ENCODE peak calls at places on chromosomes 5 and 9, in six cellular contexts. M is A549, Z is GM12878, L is upper lobe of left lung, O is K562, Q is HepG2. A is an unnamed sample.
A peak's percentile ranks its signal among the peaks of the same experiment; 100 is the strongest.

GRCh38 chr9:107214915-107215314 is 68.2 kb upstream of the RAD23B start:
- ATAC-seq in Z (no peak), Q (no peak), M (no peak), L (no peak), O (no peak), A (no peak)

GRCh38 chr9:88533951-88534455 is 975 bp upstream of the NXNL2 start:
- ATAC-seq in O (peak; percentile 44), Z (no peak), L (peak; percentile 12), Q (peak; percentile 29), M (peak; percentile 80), A (peak; percentile 28)

GRCh38 chr5:35821513-35821912 is 35.2 kb upstream of the IL7R start:
- ATAC-seq in Z (no peak), L (no peak), Q (no peak), M (no peak), O (no peak), A (no peak)

GRCh38 chr5:177412603-177413233 is 3.4 kb upstream of the F12 start:
- ATAC-seq in M (no peak), Z (peak; percentile 88), L (no peak), O (peak; percentile 16), Q (no peak), A (no peak)

GRCh38 chr5:151295801-151296477 is 7.6 kb downstream of the SLC36A3 start:
- ATAC-seq in Q (no peak), L (no peak), M (no peak), Z (no peak), O (no peak), A (no peak)

GRCh38 chr9:88781500-88782391 is 209.5 kb upstream of the S1PR3 start:
- ATAC-seq in Q (peak; percentile 86), M (peak; percentile 81), L (peak; percentile 48), O (peak; percentile 90), Z (no peak), A (peak; percentile 62)

GRCh38 chr5:53936481-53937352 is 373.7 kb downstream of the ARL15 start:
- ATAC-seq in M (no peak), Q (no peak), Z (no peak), L (no peak), O (no peak), A (no peak)

GRCh38 chr5:145660897-145661650 is 174.1 kb downstream of the PRELID2 start:
- ATAC-seq in Q (peak; percentile 41), O (no peak), L (no peak), Z (no peak), M (no peak), A (no peak)

GRCh38 chr5:98594098-98594497 is 179.4 kb upstream of the RGMB start:
- ATAC-seq in O (no peak), Z (no peak), M (no peak), L (no peak), Q (no peak), A (no peak)

GRCh38 chr9:85726737-85727136 is 15.0 kb downstream of the AGTPBP1 start:
- ATAC-seq in Q (no peak), L (no peak), O (no peak), Z (no peak), M (no peak), A (no peak)

GRCh38 chr9:131539223-131539923 is 6.0 kb upstream of the PRRT1B start:
- ATAC-seq in L (no peak), Z (no peak), O (no peak), Q (no peak), M (no peak), A (no peak)

GRCh38 chr9:71895122-71895521 is 15.9 kb downstream of the ABHD17B start:
- ATAC-seq in Z (peak; percentile 59), L (no peak), M (no peak), O (peak; percentile 64), Q (no peak), A (no peak)

GRCh38 chr5:181223041-181223728 is at the start of gene TRIM41:
- ATAC-seq in Z (peak; percentile 77), Q (peak; percentile 77), O (peak; percentile 79), M (peak; percentile 78), L (peak; percentile 97), A (peak; percentile 91)
- TF ChIP-seq EP300 in Z (no peak), Q (no peak), O (peak; percentile 63), M (no peak), L (peak; percentile 18), A (no peak)

GRCh38 chr5:113058269-113058668 is 81.7 kb downstream of the DCP2 start:
- ATAC-seq in M (no peak), Z (no peak), Q (no peak), O (no peak), L (no peak), A (no peak)

GRCh38 chr5:113059232-113059805 is 82.7 kb downstream of the DCP2 start:
- ATAC-seq in M (no peak), Z (no peak), Q (no peak), L (no peak), O (no peak), A (no peak)

GRCh38 chr5:113056988-113057387 is 80.4 kb downstream of the DCP2 start:
- ATAC-seq in O (no peak), M (peak; percentile 18), L (no peak), Q (no peak), Z (no peak), A (no peak)

GRCh38 chr5:113058706-113059226 is 82.2 kb downstream of the DCP2 start:
- ATAC-seq in M (no peak), O (no peak), Q (no peak), Z (no peak), L (no peak), A (no peak)

GRCh38 chr5:113057437-113058052 is 80.9 kb downstream of the DCP2 start:
- ATAC-seq in Q (peak; percentile 46), Z (no peak), O (no peak), M (peak; percentile 64), L (no peak), A (no peak)
- TF ChIP-seq EP300 in Q (no peak), Z (no peak), O (no peak), M (no peak), L (no peak), A (no peak)

GRCh38 chr9:108477538-108478006 is 378.2 kb downstream of the ACTL7B start:
- ATAC-seq in Q (no peak), Z (no peak), M (peak; percentile 61), L (peak; percentile 52), O (no peak), A (no peak)
- TF ChIP-seq EP300 in Q (no peak), Z (no peak), M (peak; percentile 60), L (peak; percentile 43), O (no peak), A (no peak)

DNA sequence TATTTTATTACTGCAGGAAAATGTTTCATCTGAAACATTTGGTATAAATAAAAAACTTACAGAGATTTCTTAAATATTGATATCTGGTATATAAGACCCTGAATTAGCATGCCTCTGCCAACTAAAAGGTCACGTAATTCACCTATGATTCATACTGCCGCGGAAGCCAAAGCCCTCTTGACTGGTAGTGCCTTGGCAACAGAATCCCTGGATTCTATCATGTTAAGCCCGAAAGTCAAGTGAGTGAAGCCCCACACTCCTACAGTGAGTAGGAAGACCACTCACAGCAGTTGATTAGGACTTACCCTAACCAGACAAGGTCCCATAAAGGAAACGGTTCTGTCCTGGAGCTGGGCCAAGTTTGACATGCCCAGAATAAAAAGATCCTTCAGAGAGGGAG is 175.6 kb upstream of the NREP start:
- ATAC-seq in O (no peak), Z (no peak), M (no peak), Q (no peak), L (no peak), A (no peak)
- TF ChIP-seq EP300 in O (no peak), Z (no peak), M (no peak), Q (no peak), L (no peak), A (no peak)

GRCh38 chr9:73039253-73039915 is 86.5 kb upstream of the ALDH1A1 start:
- ATAC-seq in M (peak; percentile 18), Z (no peak), Q (no peak), L (peak; percentile 30), O (no peak), A (peak; percentile 74)
- TF ChIP-seq EP300 in M (no peak), Z (no peak), Q (no peak), L (peak; percentile 54), O (no peak), A (peak; percentile 64)

GRCh38 chr9:38017149-38017884 is 51.7 kb downstream of the SHB start:
- ATAC-seq in Z (no peak), O (no peak), L (peak; percentile 75), M (peak; percentile 55), Q (no peak), A (no peak)
- TF ChIP-seq EP300 in Z (no peak), O (no peak), L (no peak), M (no peak), Q (no peak), A (no peak)

DNA sequence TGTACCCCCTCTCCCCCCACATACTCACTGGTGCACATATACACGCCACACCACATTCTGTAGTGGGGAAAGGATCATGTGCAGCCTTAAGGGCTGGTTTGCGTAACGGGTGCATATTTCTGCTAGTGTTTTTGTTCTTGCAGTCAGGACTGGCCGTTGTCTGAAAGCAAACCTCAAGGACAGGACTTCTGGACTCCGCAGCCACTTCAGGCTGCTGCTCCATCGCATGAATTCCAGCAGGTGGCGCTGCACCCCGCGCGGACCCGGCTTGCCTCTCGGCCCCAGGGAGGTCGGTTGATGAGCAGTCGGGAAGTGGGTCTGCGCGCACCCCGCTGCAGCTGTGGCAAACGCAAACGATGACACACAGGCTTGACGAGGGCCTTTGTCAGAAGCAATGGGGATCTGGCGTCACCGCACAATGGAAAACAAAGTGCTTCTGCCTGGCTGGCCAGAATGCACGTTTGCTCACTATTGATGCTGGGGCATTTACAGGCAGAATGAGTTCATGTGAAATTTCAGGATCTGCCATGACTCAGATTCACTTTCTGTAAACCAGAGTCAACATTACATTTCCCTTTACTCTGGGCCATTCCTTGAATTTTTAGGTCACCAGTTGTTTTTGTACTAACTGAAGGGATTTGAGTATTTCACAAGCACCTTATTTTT is 36.3 kb upstream of the GLRX start:
- ATAC-seq in O (peak; percentile 97), Z (peak; percentile 95), Q (peak; percentile 75), L (peak; percentile 94), M (peak; percentile 94), A (peak; percentile 81)
- TF ChIP-seq EP300 in O (no peak), Z (no peak), Q (no peak), L (peak; percentile 94), M (peak; percentile 86), A (peak; percentile 14)

A was measured in gastroesophageal sphincter.